ENCODE peak calls at places on chromosomes 1 and 21, in seven cellular contexts. N is breast epithelium, I is cardiac muscle cell, S is lower lobe of right lung, M is kidney, H is ovary, R is tibial nerve. B is an unnamed sample. For H3K36me3, the result is how much of the 10 kb centered on the place peaks cover.

GRCh38 chr1:239868117-239868516 is 223.6 kb upstream of the FMN2 start:
- DNase-seq in N (no peak), I (no peak), S (no peak), M (no peak), H (no peak), R (no peak), B (no peak)

GRCh38 chr1:11617741-11618140 is 36.5 kb downstream of the FBXO2 start:
- DNase-seq in N (no peak), I (no peak), S (no peak), M (no peak), H (no peak), R (no peak), B (no peak)

GRCh38 chr1:192907545-192908243 is 98.9 kb downstream of the RGS2 start:
- DNase-seq in N (no peak), I (no peak), S (no peak), M (no peak), H (no peak), R (no peak), B (no peak)

GRCh38 chr1:18149113-18149641 is 41.6 kb downstream of the IGSF21 start:
- DNase-seq in N (no peak), I (no peak), S (no peak), M (no peak), H (no peak), R (no peak), B (no peak)

GRCh38 chr1:21933397-21934248 is 3.5 kb downstream of the HSPG2 start:
- DNase-seq in N (no peak), I (no peak), S (peak), M (peak), H (peak), R (no peak), B (no peak)

GRCh38 chr1:161531986-161532875 is 7.9 kb downstream of the HSPA6 start:
- DNase-seq in N (no peak), I (peak), S (no peak), M (no peak), H (no peak), R (no peak), B (no peak)

GRCh38 chr1:93988634-93989350 is 79.6 kb upstream of the GCLM start:
- DNase-seq in N (no peak), I (no peak), S (no peak), M (no peak), H (no peak), R (no peak), B (no peak)

GRCh38 chr1:193322218-193322617 is 135.8 kb upstream of the B3GALT2 start:
- DNase-seq in N (no peak), I (no peak), S (no peak), M (no peak), H (no peak), R (no peak), B (no peak)

GRCh38 chr1:243819438-243819839 is 30.6 kb downstream of the AKT3 start:
- DNase-seq in N (no peak), I (no peak), S (no peak), M (peak), H (no peak), R (no peak), B (no peak)

GRCh38 chr21:44353200-44353970 is at the start of gene TRPM2:
- DNase-seq in N (no peak), I (no peak), S (peak), M (peak), H (no peak), R (no peak), B (peak)

GRCh38 chr21:32958288-32958992 is 67.3 kb upstream of the OLIG2 start:
- DNase-seq in N (no peak), I (peak), S (no peak), M (no peak), H (no peak), R (no peak), B (no peak)

GRCh38 chr1:202811296-202812175 is 782 bp downstream of the PCAT6 start:
- DNase-seq in N (no peak), I (no peak), S (no peak), M (no peak), H (peak), R (no peak), B (no peak)

DNA sequence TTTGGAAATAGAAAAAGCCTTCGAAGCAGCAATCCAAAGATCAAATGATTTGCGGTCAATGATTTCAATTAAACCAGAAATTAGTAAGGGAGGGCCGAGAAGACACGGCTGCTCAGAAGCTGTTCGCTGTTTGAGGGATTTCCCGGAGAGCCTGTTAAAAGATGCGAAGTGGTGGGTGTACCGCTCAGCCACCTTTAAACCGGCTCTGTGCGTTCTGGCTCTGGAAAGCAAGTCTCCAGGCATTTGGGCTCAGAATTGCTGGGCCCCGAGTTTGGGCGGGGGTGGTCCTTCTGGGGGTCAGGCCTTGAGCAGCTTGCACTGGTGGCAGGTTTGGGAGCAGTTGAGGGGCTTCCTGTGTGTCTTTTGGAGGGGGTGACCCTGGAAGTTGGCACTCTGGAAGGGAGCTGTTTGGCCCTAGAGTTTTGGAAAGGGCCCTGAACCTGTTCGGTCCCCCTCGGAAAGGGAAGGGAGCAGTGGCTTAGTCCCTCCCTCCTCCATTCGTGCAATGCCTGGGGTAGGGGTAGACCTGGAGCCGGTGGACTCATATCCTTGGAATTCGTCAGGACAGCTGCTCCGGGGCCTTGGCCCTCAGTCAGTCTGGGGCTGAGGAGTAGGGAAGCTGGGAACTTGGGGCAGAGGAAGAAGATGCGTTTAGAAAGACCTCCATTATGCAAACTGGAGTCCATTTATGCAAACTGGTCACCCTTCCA is 3.2 kb downstream of the SIM2 start:
- DNase-seq in N (no peak), I (no peak), S (no peak), M (no peak), H (no peak), R (no peak), B (no peak)
- TF ChIP-seq CTCF in N (no peak), I (no peak), S (no peak), M (no peak), H (no peak), R (no peak), B (no peak)

GRCh38 chr1:25893072-25893604 is 13.1 kb downstream of the STMN1 start:
- DNase-seq in N (no peak), I (no peak), S (no peak), M (no peak), H (no peak), R (no peak), B (no peak)
- H3K36me3 ChIP-seq in N (under half), I (under half), S (under half), M (under half), H (under half), R (under half), B (under half)

GRCh38 chr1:159891275-159892157 is 8.4 kb downstream of the CFAP45 start:
- DNase-seq in N (peak), I (peak), S (peak), M (peak), H (peak), R (peak), B (peak)

GRCh38 chr1:159889202-159889601 is 10.8 kb downstream of the CFAP45 start:
- DNase-seq in N (no peak), I (no peak), S (no peak), M (no peak), H (no peak), R (no peak), B (peak)

GRCh38 chr1:159889821-159890252 is 10.1 kb downstream of the CFAP45 start:
- DNase-seq in N (no peak), I (no peak), S (no peak), M (no peak), H (no peak), R (no peak), B (peak)

GRCh38 chr1:159896086-159896930 is 3.7 kb downstream of the CFAP45 start:
- DNase-seq in N (no peak), I (no peak), S (no peak), M (no peak), H (no peak), R (no peak), B (no peak)

DNA sequence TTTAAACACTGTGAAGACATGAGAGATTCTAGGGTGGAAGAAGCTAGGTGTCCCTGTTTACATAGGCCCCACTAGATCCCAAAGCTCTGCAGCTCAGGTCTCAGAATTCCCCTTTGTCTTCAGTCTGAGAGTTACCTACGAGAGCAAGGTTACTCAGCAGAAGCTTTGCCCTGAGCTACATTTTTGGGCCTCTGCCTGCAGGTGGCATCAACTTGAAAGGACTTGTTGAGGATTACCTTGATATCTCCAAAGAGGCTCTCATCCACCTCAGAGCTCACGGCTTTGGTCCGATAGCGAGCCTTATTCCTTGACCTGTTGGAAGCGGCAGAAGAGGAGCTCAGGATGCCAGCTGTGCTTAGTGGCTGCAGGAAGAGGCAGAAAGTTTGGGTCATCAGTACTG is 7.0 kb downstream of the CFAP45 start:
- DNase-seq in N (no peak), I (no peak), S (no peak), M (no peak), H (no peak), R (no peak), B (no peak)
- TF ChIP-seq CTCF in N (no peak), I (no peak), S (no peak), M (peak), H (no peak), R (no peak), B (peak)

GRCh38 chr1:43432907-43433306 is 20.8 kb downstream of the HYI start:
- DNase-seq in N (peak), I (no peak), S (no peak), M (no peak), H (no peak), R (no peak), B (no peak)
- H3K36me3 ChIP-seq in N (under half), I (under half), S (half or more), M (half or more), H (under half), R (under half), B (under half)

DNA sequence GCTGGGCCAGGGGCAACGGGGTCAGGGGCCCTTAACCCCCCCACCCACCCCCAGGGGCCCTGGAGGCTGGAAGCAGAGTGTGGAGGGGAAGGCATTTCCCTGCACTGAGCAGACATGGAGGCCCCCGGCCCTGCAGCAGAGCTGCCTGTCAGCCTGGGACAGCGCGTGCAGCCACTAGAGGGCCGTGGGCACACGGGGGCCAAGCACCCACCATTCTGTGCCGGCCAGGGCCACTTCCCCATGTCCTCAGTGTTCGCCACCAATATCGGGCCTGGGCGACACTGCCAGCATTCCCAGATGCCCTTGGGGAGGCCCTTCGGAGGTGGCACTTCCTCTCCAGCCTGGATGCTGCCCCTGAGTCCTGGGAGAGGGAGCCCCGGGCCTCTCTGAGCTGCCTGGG is 23.2 kb upstream of the ARHGEF16 start:
- DNase-seq in N (no peak), I (no peak), S (no peak), M (peak), H (no peak), R (no peak), B (no peak)
- TF ChIP-seq CTCF in N (no peak), I (peak), S (no peak), M (no peak), H (no peak), R (peak), B (peak)

GRCh38 chr1:226884966-226885820 is 14.8 kb downstream of the PSEN2 start:
- DNase-seq in N (no peak), I (no peak), S (no peak), M (no peak), H (no peak), R (no peak), B (no peak)

GRCh38 chr1:226882187-226882586 is 11.8 kb downstream of the PSEN2 start:
- DNase-seq in N (no peak), I (no peak), S (no peak), M (no peak), H (no peak), R (no peak), B (no peak)

GRCh38 chr1:226883630-226884029 is 13.2 kb downstream of the PSEN2 start:
- DNase-seq in N (no peak), I (no peak), S (no peak), M (no peak), H (no peak), R (no peak), B (no peak)

GRCh38 chr1:226882631-226883409 is 12.4 kb downstream of the PSEN2 start:
- DNase-seq in N (no peak), I (no peak), S (no peak), M (no peak), H (no peak), R (no peak), B (peak)

GRCh38 chr1:226884116-226884515 is 13.7 kb downstream of the PSEN2 start:
- DNase-seq in N (no peak), I (no peak), S (no peak), M (no peak), H (no peak), R (no peak), B (no peak)
- H3K36me3 ChIP-seq in N (under half), I (under half), S (under half), M (under half), H (under half), R (under half), B (under half)

GRCh38 chr1:55609630-55610029 is 394.5 kb upstream of the USP24 start:
- DNase-seq in N (no peak), I (no peak), S (no peak), M (no peak), H (no peak), R (no peak), B (no peak)

GRCh38 chr1:55610203-55610602 is 395.0 kb upstream of the USP24 start:
- DNase-seq in N (no peak), I (no peak), S (no peak), M (no peak), H (no peak), R (no peak), B (no peak)

GRCh38 chr1:55605155-55605554 is 390.0 kb upstream of the USP24 start:
- DNase-seq in N (no peak), I (no peak), S (no peak), M (no peak), H (no peak), R (no peak), B (no peak)

GRCh38 chr1:55612988-55613387 is 397.8 kb upstream of the USP24 start:
- DNase-seq in N (no peak), I (no peak), S (no peak), M (no peak), H (no peak), R (no peak), B (no peak)

DNA sequence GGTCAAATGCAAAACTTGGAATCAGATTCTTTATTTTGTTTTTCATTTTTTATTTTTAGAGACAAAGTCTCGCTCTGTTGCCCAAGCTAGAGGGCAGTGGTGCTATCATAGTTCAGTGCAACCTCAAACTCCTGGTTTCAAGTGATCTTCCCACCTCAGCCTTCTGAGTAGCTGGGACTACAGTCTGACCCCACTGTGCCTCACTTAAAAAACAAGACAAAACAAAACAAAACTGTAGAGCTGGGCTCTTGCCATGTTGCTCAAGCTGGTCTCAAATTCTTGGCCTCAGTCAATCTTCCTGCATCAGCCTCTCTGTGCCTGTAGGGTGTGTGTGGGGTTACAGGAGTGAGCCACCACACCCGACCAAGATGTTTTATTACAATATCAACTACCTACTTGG is 396.0 kb upstream of the USP24 start:
- DNase-seq in N (no peak), I (no peak), S (no peak), M (no peak), H (no peak), R (no peak), B (no peak)
- TF ChIP-seq CTCF in N (no peak), I (no peak), S (no peak), M (no peak), H (no peak), R (peak), B (no peak)

GRCh38 chr21:34076835-34077234 is 3.5 kb downstream of the MRPS6 start:
- DNase-seq in N (no peak), I (no peak), S (no peak), M (no peak), H (no peak), R (no peak), B (no peak)

GRCh38 chr21:34078915-34079314 is 5.5 kb downstream of the MRPS6 start:
- DNase-seq in N (no peak), I (no peak), S (no peak), M (no peak), H (no peak), R (no peak), B (no peak)

GRCh38 chr21:34075760-34076159 is 2.4 kb downstream of the MRPS6 start:
- DNase-seq in N (no peak), I (no peak), S (no peak), M (no peak), H (no peak), R (no peak), B (no peak)

GRCh38 chr21:34080693-34081092 is 7.3 kb downstream of the MRPS6 start:
- DNase-seq in N (no peak), I (no peak), S (no peak), M (no peak), H (no peak), R (no peak), B (no peak)

GRCh38 chr21:34077888-34078287 is 4.5 kb downstream of the MRPS6 start:
- DNase-seq in N (no peak), I (no peak), S (no peak), M (no peak), H (no peak), R (no peak), B (no peak)
- H3K36me3 ChIP-seq in N (under half), I (under half), S (under half), M (under half), H (under half), R (under half), B (under half)